ENCODE peak calls at places on chromosomes 4 and X, in five cellular contexts. S, N, L, E and A are unnamed samples.

GRCh38 chr4:25908491-25908901 is 5.5 kb upstream of the SMIM20 start:
- DNase-seq in S (no peak), N (no peak), L (no peak), E (peak), A (no peak)

GRCh38 chr4:186781032-186781917 is 57.6 kb upstream of the FAT1 start:
- DNase-seq in S (no peak), N (no peak), L (no peak), E (peak), A (no peak)

GRCh38 chr4:16045687-16046086 is 38.1 kb downstream of the PROM1 start:
- DNase-seq in S (no peak), N (no peak), L (no peak), E (no peak), A (no peak)

GRCh38 chrX:103877571-103877970 is 45.5 kb upstream of the RAB9B start:
- DNase-seq in S (no peak), N (no peak), L (no peak), E (no peak), A (no peak)

GRCh38 chrX:155881158-155881993 is at the start of gene VAMP7:
- DNase-seq in S (peak), N (peak), L (peak), E (peak), A (peak)

GRCh38 chr4:77493120-77493767 is 112.4 kb upstream of the CXCL13 start:
- DNase-seq in S (no peak), N (no peak), L (no peak), E (no peak), A (no peak)

GRCh38 chr4:98688416-98689290 is 30.2 kb upstream of the TSPAN5 start:
- DNase-seq in S (peak), N (no peak), L (no peak), E (peak), A (no peak)

GRCh38 chr4:100816646-100817045 is 298.8 kb upstream of the EMCN start:
- DNase-seq in S (no peak), N (no peak), L (no peak), E (no peak), A (no peak)

GRCh38 chrX:133838761-133839676 is 146.4 kb downstream of the GPC3 start:
- DNase-seq in S (peak), N (no peak), L (no peak), E (peak), A (peak)

GRCh38 chr4:6046526-6047129 is 28.4 kb upstream of the C4orf50 start:
- DNase-seq in S (no peak), N (no peak), L (no peak), E (no peak), A (no peak)

GRCh38 chrX:1679238-1679637 is 64.4 kb downstream of the ASMT start:
- DNase-seq in S (no peak), N (no peak), L (no peak), E (no peak), A (no peak)

GRCh38 chr4:5142726-5143125 is 91.4 kb downstream of the STK32B start:
- DNase-seq in S (peak), N (no peak), L (no peak), E (peak), A (no peak)

GRCh38 chrX:23616361-23616760 is 50.9 kb upstream of the PRDX4 start:
- DNase-seq in S (peak), N (no peak), L (no peak), E (peak), A (no peak)

GRCh38 chr4:143281507-143282169 is 55.0 kb upstream of the GAB1 start:
- DNase-seq in S (no peak), N (no peak), L (no peak), E (peak), A (no peak)

GRCh38 chrX:15167826-15168225 is 102.1 kb downstream of the ASB9 start:
- DNase-seq in S (no peak), N (no peak), L (no peak), E (no peak), A (no peak)

GRCh38 chr4:104642521-104642920 is 147.8 kb upstream of the CXXC4 start:
- DNase-seq in S (no peak), N (no peak), L (no peak), E (no peak), A (no peak)

GRCh38 chr4:8905236-8905772 is 33.7 kb upstream of the HMX1 start:
- DNase-seq in S (no peak), N (peak), L (no peak), E (no peak), A (no peak)

GRCh38 chr4:71785957-71786356 is 2.1 kb upstream of the GC start:
- DNase-seq in S (no peak), N (no peak), L (no peak), E (no peak), A (no peak)

GRCh38 chr4:76087007-76087769 is 12.7 kb downstream of the ART3 start:
- DNase-seq in S (peak), N (no peak), L (peak), E (peak), A (no peak)

GRCh38 chr4:6029254-6029653 is 11.0 kb upstream of the C4orf50 start:
- DNase-seq in S (no peak), N (no peak), L (no peak), E (no peak), A (no peak)

GRCh38 chr4:38001927-38002326 is 41.7 kb downstream of the PTTG2 start:
- DNase-seq in S (no peak), N (no peak), L (no peak), E (no peak), A (no peak)

GRCh38 chrX:53674581-53674980 is 11.9 kb downstream of the HUWE1 start:
- DNase-seq in S (no peak), N (no peak), L (no peak), E (peak), A (no peak)

GRCh38 chrX:65723706-65724105 is 56.3 kb downstream of the MSN start:
- DNase-seq in S (no peak), N (no peak), L (no peak), E (peak), A (no peak)

GRCh38 chr4:3388461-3389185 is 53.1 kb upstream of the HGFAC start:
- DNase-seq in S (no peak), N (peak), L (no peak), E (peak), A (no peak)

GRCh38 chr4:3386486-3386885 is 55.3 kb upstream of the HGFAC start:
- DNase-seq in S (no peak), N (no peak), L (no peak), E (no peak), A (peak)

GRCh38 chr4:3387154-3387942 is 54.4 kb upstream of the HGFAC start:
- DNase-seq in S (no peak), N (no peak), L (no peak), E (no peak), A (no peak)

GRCh38 chr4:3389186-3389878 is 52.4 kb upstream of the HGFAC start:
- DNase-seq in S (no peak), N (peak), L (no peak), E (no peak), A (no peak)

DNA sequence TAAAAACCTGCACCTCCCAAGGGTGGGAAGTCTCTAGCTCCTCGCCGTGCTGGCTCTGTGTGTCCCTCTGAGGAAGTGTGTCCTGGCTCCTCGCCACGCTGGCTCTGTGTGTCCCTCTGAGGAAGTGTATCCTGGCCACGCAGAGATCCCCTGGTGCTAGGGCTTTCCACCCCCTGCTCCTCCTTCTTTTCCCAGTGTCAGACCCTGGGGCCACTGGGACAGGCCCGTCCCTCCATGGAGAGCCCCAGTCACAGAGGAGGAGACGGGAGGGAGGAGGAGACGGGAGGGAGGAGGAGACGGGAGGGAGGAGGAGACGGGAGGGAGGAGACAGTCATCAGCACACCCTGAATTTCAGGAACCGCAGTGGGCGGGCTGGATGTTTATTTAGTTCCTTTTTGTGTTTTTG is 53.8 kb upstream of the HGFAC start:
- DNase-seq in S (no peak), N (peak), L (peak), E (peak), A (peak)
- H3K4me3 ChIP-seq in S (no peak), N (no peak), L (peak), E (peak), A (no peak)

GRCh38 chr4:61211781-61212180 is 11.7 kb downstream of the ADGRL3 start:
- DNase-seq in S (no peak), N (no peak), L (no peak), E (no peak), A (no peak)

GRCh38 chr4:61214680-61215079 is 14.6 kb downstream of the ADGRL3 start:
- DNase-seq in S (no peak), N (no peak), L (no peak), E (no peak), A (no peak)

GRCh38 chr4:61212788-61213187 is 12.7 kb downstream of the ADGRL3 start:
- DNase-seq in S (no peak), N (no peak), L (no peak), E (no peak), A (no peak)

DNA sequence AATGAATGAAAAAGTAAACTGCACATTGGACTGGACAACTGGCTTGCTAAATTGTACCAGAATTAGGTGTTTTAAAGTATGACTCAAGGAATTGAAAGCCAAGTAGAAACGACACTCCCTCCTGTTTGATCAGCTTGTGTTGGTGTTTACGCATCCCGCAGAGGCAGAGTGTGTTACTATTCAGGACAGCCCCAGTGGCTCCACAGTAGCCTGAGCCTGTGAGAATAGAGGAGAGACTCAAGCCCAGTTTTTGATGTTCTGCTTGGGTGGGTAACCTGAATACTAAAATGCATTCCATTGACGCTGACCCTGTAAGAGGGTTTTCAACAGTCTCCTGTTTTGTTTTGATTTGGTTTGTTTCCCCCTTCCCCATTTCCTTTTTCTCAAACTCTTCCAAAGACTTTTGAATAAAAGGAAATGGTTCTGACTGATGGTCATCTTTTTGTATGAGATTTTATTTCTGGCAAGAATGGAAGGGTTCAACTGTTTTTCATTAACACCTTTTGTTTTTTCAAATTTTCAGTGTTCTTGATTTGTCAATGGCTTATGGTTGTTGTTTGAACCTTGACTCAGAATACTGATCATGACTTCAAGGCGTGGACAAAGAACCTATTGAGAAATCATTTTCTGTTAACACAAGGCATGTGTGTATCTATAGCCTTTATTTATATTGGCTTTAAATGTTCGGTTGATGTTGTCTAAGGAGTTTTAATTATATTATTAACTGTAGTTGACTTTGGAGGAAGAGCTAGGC is 10.2 kb downstream of the ADGRL3 start:
- DNase-seq in S (no peak), N (no peak), L (no peak), E (no peak), A (no peak)
- H3K27ac ChIP-seq in S (no peak), N (no peak), L (no peak), E (no peak), A (no peak)

GRCh38 chr4:73870778-73871177 is 1.6 kb downstream of the CXCL1 start:
- DNase-seq in S (no peak), N (no peak), L (no peak), E (no peak), A (no peak)
- TF ChIP-seq POLR2A in S (no peak), N (no peak), L (no peak), E (no peak), A (no peak)

GRCh38 chr4:138972956-138973819 is 42.4 kb upstream of the NOCT start:
- DNase-seq in S (no peak), N (no peak), L (no peak), E (no peak), A (no peak)

GRCh38 chr4:138976526-138976925 is 39.1 kb upstream of the NOCT start:
- DNase-seq in S (no peak), N (no peak), L (no peak), E (no peak), A (no peak)

GRCh38 chr4:138977525-138977924 is 38.1 kb upstream of the NOCT start:
- DNase-seq in S (no peak), N (no peak), L (no peak), E (no peak), A (no peak)

GRCh38 chr4:138978028-138978585 is 37.5 kb upstream of the NOCT start:
- DNase-seq in S (no peak), N (no peak), L (no peak), E (no peak), A (no peak)

GRCh38 chr4:138975225-138975624 is 40.4 kb upstream of the NOCT start:
- DNase-seq in S (no peak), N (no peak), L (no peak), E (no peak), A (no peak)
- H3K4me3 ChIP-seq in S (no peak), N (no peak), L (no peak), E (no peak), A (no peak)

GRCh38 chrX:40502688-40503087 is 78.1 kb upstream of the ATP6AP2 start:
- DNase-seq in S (no peak), N (no peak), L (no peak), E (no peak), A (no peak)
- H3K27ac ChIP-seq in S (no peak), N (no peak), L (no peak), E (no peak), A (no peak)

DNA sequence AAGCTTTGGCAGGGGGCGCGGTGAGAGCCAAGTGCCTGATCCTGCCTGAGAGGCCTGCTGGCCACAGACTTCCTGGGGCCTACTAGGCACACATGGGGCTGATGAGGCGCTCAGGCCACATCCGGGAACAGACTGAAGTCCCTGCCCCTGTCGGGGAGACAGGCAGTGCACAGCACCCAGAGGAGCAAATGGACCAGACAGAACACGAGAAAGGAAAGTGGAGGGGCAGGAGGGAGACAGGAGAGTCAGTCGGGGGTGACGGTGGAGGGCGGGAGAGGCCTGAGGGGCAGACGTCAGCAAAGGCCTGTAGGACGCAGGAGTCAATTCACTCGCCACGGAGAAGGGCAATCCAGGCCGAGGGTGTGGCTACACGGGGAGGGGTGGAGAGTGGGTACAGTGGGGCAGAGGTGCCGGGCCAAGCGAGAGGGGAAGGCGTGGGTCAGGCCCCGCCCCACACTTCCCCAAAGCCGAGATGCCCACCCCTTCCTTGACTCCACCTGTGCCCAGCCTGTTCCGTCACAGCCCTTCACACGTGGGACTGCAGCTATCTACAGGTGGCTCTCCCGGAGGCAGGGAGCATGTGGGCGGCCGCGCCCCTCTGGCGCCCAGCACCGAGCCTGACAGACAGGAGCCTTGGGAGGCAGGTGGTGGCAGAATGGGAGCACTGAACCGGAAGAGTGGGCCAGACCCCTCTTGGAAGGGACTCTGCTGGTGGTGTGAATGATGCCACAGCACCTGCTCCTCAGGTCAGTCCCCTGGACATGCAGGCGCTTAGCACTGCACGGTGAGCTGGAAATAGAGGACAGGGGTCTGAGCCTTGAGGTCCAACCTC is 20.5 kb downstream of the NOP14 start:
- DNase-seq in S (no peak), N (peak), L (no peak), E (no peak), A (peak)
- TF ChIP-seq POLR2A in S (peak), N (no peak), L (no peak), E (no peak), A (no peak)

DNA sequence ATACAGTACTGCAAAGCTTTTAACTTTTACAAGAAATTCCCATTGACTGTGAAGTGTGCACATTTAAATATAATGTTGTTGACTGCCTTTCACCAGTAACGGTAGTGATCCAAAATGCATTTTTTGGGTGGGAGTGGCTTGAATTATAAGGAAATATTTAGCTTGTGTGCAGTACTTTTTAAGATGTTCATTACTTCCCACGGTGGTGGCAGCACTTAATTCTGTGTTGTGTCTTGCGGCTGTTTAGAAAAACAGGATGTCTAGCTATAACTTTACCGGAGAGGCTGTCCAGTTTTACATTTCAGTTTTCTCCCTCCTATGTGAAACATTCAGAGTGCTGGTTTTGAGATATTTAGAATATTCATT is 1.7 kb downstream of the TMEM131L start:
- DNase-seq in S (no peak), N (no peak), L (no peak), E (no peak), A (no peak)
- H3K4me3 ChIP-seq in S (peak), N (peak), L (peak), E (peak), A (peak)

GRCh38 chr4:17189322-17189721 is 290.9 kb upstream of the LDB2 start:
- DNase-seq in S (no peak), N (no peak), L (no peak), E (peak), A (no peak)
- H3K27ac ChIP-seq in S (no peak), N (no peak), L (no peak), E (peak), A (no peak)

GRCh38 chr4:121823505-121824170 is at the start of gene CCNA2:
- DNase-seq in S (peak), N (peak), L (peak), E (peak), A (peak)
- TF ChIP-seq POLR2A in S (peak), N (no peak), L (no peak), E (peak), A (peak)